ENCODE peak calls at places on chromosome 1, in four cellular contexts. V is activated CD4-positive, alpha-beta T cell treated with anti-CD3 and anti-CD28 coated beads, Interleukin-2, amount 50 U/mL, for 1 hour; T is HS-5; G is left ventricle myocardium superior. O is an unnamed sample.

GRCh38 chr1:165847486-165847885 is 20.1 kb downstream of the UCK2 start:
- DNase-seq in V (no peak), T (no peak), G (no peak), O (no peak)

GRCh38 chr1:77063118-77063517 is 156.1 kb downstream of the PIGK start:
- DNase-seq in V (no peak), T (no peak), G (no peak), O (no peak)

GRCh38 chr1:9721606-9722377 is 70.3 kb downstream of the PIK3CD start:
- DNase-seq in V (peak), T (no peak), G (no peak), O (no peak)

GRCh38 chr1:11293856-11294255 is 20.9 kb downstream of the UBIAD1 start:
- DNase-seq in V (no peak), T (no peak), G (no peak), O (no peak)

GRCh38 chr1:22639286-22639685 is 2.9 kb downstream of the C1QA start:
- DNase-seq in V (no peak), T (no peak), G (no peak), O (peak)

GRCh38 chr1:53559854-53560571 is 100.8 kb downstream of the DMRTB1 start:
- DNase-seq in V (no peak), T (no peak), G (no peak), O (no peak)

GRCh38 chr1:161114556-161114955 is 3.3 kb downstream of the PFDN2 start:
- DNase-seq in V (no peak), T (no peak), G (no peak), O (no peak)

GRCh38 chr1:84069236-84069845 is 70.4 kb upstream of the TTLL7 start:
- DNase-seq in V (no peak), T (no peak), G (no peak), O (no peak)

GRCh38 chr1:29800120-29800519 is 563.8 kb downstream of the PTPRU start:
- DNase-seq in V (no peak), T (no peak), G (no peak), O (no peak)

GRCh38 chr1:155219592-155220031 is 11.1 kb downstream of the MTX1 start:
- DNase-seq in V (no peak), T (no peak), G (no peak), O (no peak)

GRCh38 chr1:41498809-41499208 is 14.3 kb upstream of the EDN2 start:
- DNase-seq in V (no peak), T (no peak), G (peak), O (peak)

O was measured in HFFc6.